ENCODE peak calls at places on chromosomes 7 and 10, in six cellular contexts. R is gastrocnemius medialis, Z is PC-9, S is colonic mucosa, E is HL-60, P is Peyer's patch. W is an unnamed sample.
A peak's percentile ranks its signal among the peaks of the same experiment; 100 is the strongest.

GRCh38 chr7:92705831-92706230 is 115.6 kb upstream of the FAM133B start:
- DNase-seq in R (no peak), Z (no peak), S (no peak), E (no peak), P (no peak), W (no peak)

GRCh38 chr10:29440981-29441380 is 152.1 kb downstream of the LYZL1 start:
- DNase-seq in R (no peak), Z (no peak), S (no peak), E (no peak), P (no peak), W (no peak)

GRCh38 chr10:90218846-90219245 is 517.5 kb downstream of the KIF20B start:
- DNase-seq in R (no peak), Z (no peak), S (no peak), E (no peak), P (no peak), W (no peak)

GRCh38 chr10:43117031-43117776 is 21.0 kb upstream of the CSGALNACT2 start:
- DNase-seq in R (no peak), Z (no peak), S (no peak), E (no peak), P (no peak), W (no peak)

GRCh38 chr7:96120856-96121255 is 201.0 kb downstream of the SLC25A13 start:
- DNase-seq in R (no peak), Z (no peak), S (no peak), E (no peak), P (no peak), W (no peak)

GRCh38 chr7:21071570-21071969 is 284.9 kb upstream of the SP8 start:
- DNase-seq in R (no peak), Z (peak; percentile 51), S (no peak), E (no peak), P (no peak), W (no peak)

GRCh38 chr7:47496064-47496665 is 85.7 kb downstream of the TNS3 start:
- DNase-seq in R (no peak), Z (no peak), S (no peak), E (no peak), P (no peak), W (no peak)

GRCh38 chr10:101783736-101784118 is 481 bp upstream of the NPM3 start:
- DNase-seq in R (no peak), Z (no peak), S (no peak), E (no peak), P (peak; percentile 40), W (no peak)

GRCh38 chr7:131544449-131545425 is 11.7 kb downstream of the PODXL start:
- DNase-seq in R (no peak), Z (no peak), S (no peak), E (no peak), P (no peak), W (no peak)

GRCh38 chr10:90041585-90041984 is 340.2 kb downstream of the KIF20B start:
- DNase-seq in R (no peak), Z (no peak), S (no peak), E (no peak), P (no peak), W (no peak)

GRCh38 chr7:69295971-69296370 is 302.3 kb upstream of the AUTS2 start:
- DNase-seq in R (no peak), Z (no peak), S (no peak), E (no peak), P (no peak), W (no peak)

GRCh38 chr10:23472181-23472580 is 33.3 kb downstream of the OTUD1 start:
- DNase-seq in R (no peak), Z (no peak), S (no peak), E (no peak), P (no peak), W (no peak)

GRCh38 chr10:62903828-62904227 is 87.7 kb upstream of the EGR2 start:
- DNase-seq in R (no peak), Z (no peak), S (no peak), E (no peak), P (no peak), W (no peak)

GRCh38 chr10:130767116-130767730 is 544.3 kb downstream of the TCERG1L start:
- DNase-seq in R (no peak), Z (no peak), S (no peak), E (no peak), P (peak; percentile 41), W (no peak)

GRCh38 chr10:130871406-130871805 is 440.1 kb downstream of the TCERG1L start:
- DNase-seq in R (no peak), Z (no peak), S (no peak), E (no peak), P (no peak), W (no peak)

GRCh38 chr7:24717694-24718320 is 39.5 kb downstream of the GSDME start:
- DNase-seq in R (no peak), Z (no peak), S (no peak), E (no peak), P (no peak), W (no peak)

GRCh38 chr7:64618785-64619456 is 47.0 kb upstream of the ZNF107 start:
- DNase-seq in R (peak; percentile 6), Z (peak; percentile 46), S (peak; percentile 21), E (peak; percentile 61), P (no peak), W (no peak)

GRCh38 chr10:46019541-46020343 is 10.7 kb downstream of the NCOA4 start:
- DNase-seq in R (peak; percentile 25), Z (no peak), S (no peak), E (peak; percentile 88), P (peak; percentile 59), W (no peak)

GRCh38 chr10:59057350-59057749 is 119.1 kb upstream of the PHYHIPL start:
- DNase-seq in R (no peak), Z (no peak), S (no peak), E (no peak), P (no peak), W (no peak)

GRCh38 chr10:98339790-98340189 is 71.8 kb upstream of the LOXL4 start:
- DNase-seq in R (no peak), Z (no peak), S (no peak), E (no peak), P (peak; percentile 59), W (no peak)

GRCh38 chr7:5682889-5683670 is 98.4 kb downstream of the RNF216 start:
- DNase-seq in R (no peak), Z (no peak), S (no peak), E (no peak), P (no peak), W (no peak)

GRCh38 chr7:139476139-139476538 is 7.3 kb downstream of the KLRG2 start:
- DNase-seq in R (no peak), Z (no peak), S (no peak), E (no peak), P (no peak), W (no peak)

GRCh38 chr7:80826520-80827237 is 92.2 kb downstream of the SEMA3C start:
- DNase-seq in R (no peak), Z (no peak), S (no peak), E (no peak), P (no peak), W (peak; percentile 43)

GRCh38 chr10:128567561-128567960 is 441.3 kb upstream of the MKI67 start:
- DNase-seq in R (no peak), Z (no peak), S (no peak), E (no peak), P (no peak), W (no peak)

GRCh38 chr10:12156367-12157123 is 27.1 kb downstream of the SEC61A2 start:
- DNase-seq in R (no peak), Z (no peak), S (peak; percentile 28), E (no peak), P (no peak), W (no peak)

GRCh38 chr7:104230606-104231005 is 22.8 kb upstream of the ORC5 start:
- DNase-seq in R (no peak), Z (no peak), S (no peak), E (no peak), P (no peak), W (peak; percentile 80)

GRCh38 chr7:83751217-83751616 is 102.3 kb upstream of the SEMA3E start:
- DNase-seq in R (no peak), Z (no peak), S (no peak), E (no peak), P (no peak), W (no peak)

GRCh38 chr7:33494473-33494872 is 365.1 kb downstream of the BBS9 start:
- DNase-seq in R (no peak), Z (no peak), S (no peak), E (no peak), P (no peak), W (no peak)

GRCh38 chr10:70592186-70592735 is 10.3 kb downstream of the PRF1 start:
- DNase-seq in R (no peak), Z (no peak), S (peak; percentile 15), E (no peak), P (no peak), W (no peak)

DNA sequence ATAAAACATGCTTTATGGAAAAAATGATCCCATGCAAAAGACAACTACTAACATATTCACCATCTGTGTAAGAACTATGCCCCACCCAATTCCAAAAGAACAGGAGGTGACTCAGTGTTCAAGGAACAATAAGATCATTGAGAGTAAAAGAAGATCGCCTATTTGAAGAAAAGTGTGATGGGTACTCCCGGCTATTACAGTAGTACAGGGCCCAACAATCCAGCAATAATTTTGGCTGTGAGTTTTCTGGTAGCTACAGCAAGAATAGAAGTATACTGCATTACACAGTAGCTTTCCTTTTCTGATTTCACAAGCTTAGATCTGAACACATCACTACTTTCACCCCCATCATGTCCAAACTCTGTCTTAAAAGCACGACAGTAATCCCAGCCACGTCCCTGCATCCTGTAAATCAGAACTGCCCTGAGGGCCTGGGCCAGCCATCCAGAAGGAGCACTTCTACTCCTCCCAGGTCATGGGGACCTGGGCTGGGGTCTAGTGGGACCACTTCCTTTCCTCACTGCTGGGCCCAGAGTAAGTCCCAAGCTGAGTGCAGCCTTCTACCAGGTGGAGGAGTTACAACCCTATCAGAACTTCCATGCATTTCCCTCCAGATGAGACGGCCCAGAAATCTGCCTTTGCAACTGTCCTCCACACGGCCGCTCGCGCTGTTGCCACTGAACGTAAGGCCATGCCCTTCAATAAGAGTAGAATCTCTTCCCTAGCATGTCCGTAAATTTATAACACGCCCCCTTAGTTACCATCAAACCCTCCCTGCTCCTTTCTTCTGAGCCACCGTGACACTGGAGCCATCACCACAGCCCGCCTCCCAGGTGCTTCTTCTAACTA is 7.9 kb downstream of the ESYT2 start:
- DNase-seq in R (no peak), Z (peak; percentile 90), S (no peak), E (peak; percentile 11), P (no peak), W (no peak)
- H3K4me3 ChIP-seq in R (no peak overlapping the region), Z (peak overlapping the region; percentile 30), S (no peak overlapping the region), E (no peak overlapping the region), P (no peak overlapping the region), W (no peak overlapping the region)

GRCh38 chr7:140479062-140479738 is at the start of gene MKRN1:
- DNase-seq in R (peak; percentile 92), Z (peak; percentile 92), S (peak; percentile 97), E (peak; percentile 94), P (peak; percentile 98), W (peak; percentile 67)
- TF ChIP-seq CTCF in R (no peak), Z (no peak), S (no peak), E (no peak), P (no peak), W (no peak)

GRCh38 chr10:122468923-122469781 is 7.8 kb downstream of the HTRA1 start:
- DNase-seq in R (peak; percentile 45), Z (peak; percentile 50), S (no peak), E (no peak), P (no peak), W (peak; percentile 83)
- H3K27ac ChIP-seq in R (peak overlapping the region; percentile 70), Z (no peak overlapping the region), S (no peak overlapping the region), E (no peak overlapping the region), P (peak overlapping the region; percentile 60), W (peak overlapping the region; percentile 60)

DNA sequence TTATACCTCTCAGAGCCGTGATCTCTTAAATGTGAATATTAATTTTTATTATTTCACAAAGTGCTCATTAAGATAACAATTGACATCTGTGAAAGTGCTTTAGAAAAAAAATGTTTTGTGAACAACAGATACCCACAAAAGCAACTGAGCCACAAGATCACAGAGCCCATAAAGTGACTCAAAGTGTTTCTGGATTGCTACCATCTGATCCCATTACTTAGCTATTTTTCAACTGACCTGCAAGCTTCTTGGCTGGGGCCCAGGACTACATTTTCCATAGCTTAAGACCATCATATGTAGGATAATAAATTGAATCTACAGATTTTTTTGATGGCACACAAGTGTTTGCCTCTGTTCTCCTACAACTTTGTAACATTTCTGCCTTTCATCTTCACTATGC is 674.4 kb downstream of the PHTF2 start:
- DNase-seq in R (no peak), Z (no peak), S (no peak), E (no peak), P (no peak), W (peak; percentile 4)
- H3K4me3 ChIP-seq in R (no peak overlapping the region), Z (no peak overlapping the region), S (no peak overlapping the region), E (no peak overlapping the region), P (no peak overlapping the region), W (no peak overlapping the region)